ENCODE peak calls at places on chromosomes 5 and 9, in six cellular contexts. D is neuronal stem cell, J is breast epithelium, A is cardiac muscle cell, L is neural progenitor cell, W is right cardiac atrium. M is an unnamed sample. For H3K4me1, the result is how much of the 10 kb centered on the place peaks cover.

GRCh38 chr9:98121096-98121495 is 2.1 kb upstream of the TRIM14 start:
- DNase-seq in D (no peak), L (no peak), W (no peak), J (no peak), A (peak), M (no peak)

GRCh38 chr5:176700239-176700847 is 53.1 kb downstream of the TSPAN17 start:
- DNase-seq in D (peak), W (no peak), A (peak), J (no peak), L (peak), M (peak)

GRCh38 chr9:133991964-133992779 is at the start of gene VAV2:
- DNase-seq in W (peak), D (peak), J (no peak), L (peak), A (peak), M (peak)

GRCh38 chr5:94234987-94235386 is 383.4 kb downstream of the KIAA0825 start:
- DNase-seq in W (no peak), J (no peak), D (no peak), L (no peak), A (no peak), M (no peak)

GRCh38 chr9:86983260-86984255 is 36.3 kb upstream of the GAS1 start:
- DNase-seq in J (no peak), A (peak), L (no peak), D (no peak), W (peak), M (no peak)

GRCh38 chr5:79888643-79889042 is 102.4 kb downstream of the MTX3 start:
- DNase-seq in J (no peak), A (no peak), D (no peak), W (no peak), L (no peak), M (no peak)

GRCh38 chr9:128101690-128102089 is 25.8 kb downstream of the PTGES2 start:
- DNase-seq in L (no peak), J (no peak), A (no peak), D (no peak), W (peak), M (no peak)

GRCh38 chr5:123752576-123752975 is 240.6 kb downstream of the CSNK1G3 start:
- DNase-seq in J (no peak), A (peak), W (no peak), L (no peak), D (no peak), M (no peak)

GRCh38 chr9:73269430-73270101 is 117.9 kb downstream of the ANXA1 start:
- DNase-seq in J (no peak), A (peak), L (peak), D (no peak), W (no peak), M (peak)

GRCh38 chr9:37200572-37201005 is 80.2 kb downstream of the ZCCHC7 start:
- DNase-seq in L (no peak), D (no peak), J (no peak), A (peak), W (no peak), M (no peak)

GRCh38 chr5:77898385-77898784 is 122.2 kb upstream of the TBCA start:
- DNase-seq in W (no peak), J (no peak), A (no peak), L (no peak), D (no peak), M (no peak)

GRCh38 chr5:82307431-82307830 is 29.3 kb upstream of the RPS23 start:
- DNase-seq in D (no peak), A (peak), J (no peak), L (no peak), W (peak), M (no peak)

GRCh38 chr9:21023861-21024260 is 7.6 kb downstream of the HACD4 start:
- DNase-seq in J (no peak), L (no peak), W (no peak), A (peak), D (no peak), M (no peak)

GRCh38 chr9:38641985-38642864 is 21.8 kb upstream of the ANKRD18A start:
- DNase-seq in J (no peak), W (no peak), A (peak), L (peak), D (peak), M (peak)

GRCh38 chr9:109817146-109817845 is 37.3 kb downstream of the PALM2AKAP2 start:
- DNase-seq in D (no peak), A (peak), W (no peak), J (no peak), L (no peak), M (no peak)

GRCh38 chr9:306907-307306 is 92.2 kb downstream of the DOCK8 start:
- DNase-seq in L (peak), A (peak), J (no peak), W (no peak), D (no peak), M (peak)

GRCh38 chr9:126527109-126527825 is 86.5 kb upstream of the LMX1B start:
- DNase-seq in J (no peak), L (no peak), W (no peak), D (no peak), A (no peak), M (no peak)

GRCh38 chr5:105428461-105429129 is 1866.0 kb upstream of the NUDT12 start:
- DNase-seq in L (no peak), J (no peak), D (no peak), W (no peak), A (no peak), M (no peak)

GRCh38 chr9:109320338-109320733 is 523 bp downstream of the EPB41L4B start:
- DNase-seq in D (peak), L (peak), J (no peak), A (no peak), W (no peak), M (no peak)

GRCh38 chr5:40391642-40392041 is 288.1 kb upstream of the PTGER4 start:
- DNase-seq in J (no peak), W (no peak), D (no peak), L (no peak), A (no peak), M (no peak)

GRCh38 chr9:37180138-37180537 is 59.8 kb downstream of the ZCCHC7 start:
- DNase-seq in A (no peak), D (no peak), L (no peak), J (no peak), W (no peak), M (no peak)

GRCh38 chr9:14313951-14314423 is at the start of gene NFIB:
- DNase-seq in A (peak), D (no peak), W (peak), J (no peak), L (peak), M (no peak)

GRCh38 chr9:84990416-84990815 is 320.9 kb downstream of the NTRK2 start:
- DNase-seq in L (peak), J (no peak), W (no peak), A (peak), D (no peak), M (no peak)

GRCh38 chr9:77751341-77752091 is 103.4 kb upstream of the GNA14 start:
- DNase-seq in D (peak), L (peak), J (no peak), W (no peak), A (peak), M (peak)

GRCh38 chr5:14457475-14457874 is 124.1 kb upstream of the OTULINL start:
- DNase-seq in L (peak), W (no peak), J (no peak), A (no peak), D (no peak), M (no peak)

GRCh38 chr5:66134407-66134843 is 9.7 kb upstream of the SREK1 start:
- DNase-seq in L (no peak), A (peak), W (no peak), D (no peak), J (no peak), M (no peak)

GRCh38 chr5:152237531-152237930 is 167.5 kb downstream of the NMUR2 start:
- DNase-seq in J (no peak), D (no peak), W (no peak), A (no peak), L (no peak), M (no peak)

GRCh38 chr9:34428325-34428958 is 29.9 kb downstream of the FAM219A start:
- DNase-seq in W (no peak), J (no peak), A (no peak), D (no peak), L (no peak), M (no peak)

GRCh38 chr9:34430843-34431437 is 27.4 kb downstream of the FAM219A start:
- DNase-seq in L (peak), W (peak), J (no peak), A (peak), D (peak), M (peak)

GRCh38 chr9:34437006-34437925 is 21.1 kb downstream of the FAM219A start:
- DNase-seq in D (peak), W (peak), A (peak), J (no peak), L (peak), M (peak)

GRCh38 chr9:34426340-34427074 is 31.9 kb downstream of the FAM219A start:
- DNase-seq in J (no peak), D (no peak), L (no peak), A (no peak), W (no peak), M (peak)

DNA sequence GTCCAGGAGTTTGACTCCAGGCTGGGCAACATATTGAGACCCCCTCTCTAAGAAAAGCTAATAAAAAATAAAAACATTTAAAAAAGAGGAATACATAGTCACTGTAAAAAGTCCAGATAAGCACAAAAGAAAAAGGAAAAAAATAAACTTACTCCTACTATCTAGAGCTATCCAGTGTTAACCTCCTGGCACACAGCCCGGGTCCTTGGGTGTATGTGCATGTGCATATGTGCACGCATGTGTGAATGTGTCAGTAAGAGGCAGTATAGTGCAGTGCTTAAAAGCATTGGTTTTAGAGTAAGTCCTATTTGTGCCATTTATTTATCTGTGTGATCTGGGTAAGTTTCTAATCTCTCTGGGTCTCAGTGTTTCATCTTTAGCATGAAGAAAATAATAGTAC is 26.7 kb downstream of the FAM219A start:
- DNase-seq in D (no peak), W (peak), L (no peak), A (no peak), J (no peak), M (no peak)
- H3K4me1 ChIP-seq in D (under half), W (under half), L (under half), A (under half), J (under half), M (under half)

GRCh38 chr9:27440888-27441740 is 83.0 kb upstream of the IFNK start:
- DNase-seq in A (no peak), D (no peak), W (no peak), J (no peak), L (peak), M (no peak)

GRCh38 chr9:27442464-27442863 is 81.6 kb upstream of the IFNK start:
- DNase-seq in J (no peak), L (no peak), W (no peak), D (no peak), A (no peak), M (no peak)

GRCh38 chr9:27437652-27438373 is 86.3 kb upstream of the IFNK start:
- DNase-seq in D (no peak), A (no peak), W (no peak), L (no peak), J (no peak), M (no peak)

GRCh38 chr9:27445057-27445990 is 78.8 kb upstream of the IFNK start:
- DNase-seq in A (no peak), L (peak), J (no peak), D (no peak), W (no peak), M (no peak)

GRCh38 chr9:27441741-27442070 is 82.4 kb upstream of the IFNK start:
- DNase-seq in J (no peak), D (no peak), W (no peak), L (no peak), A (no peak), M (no peak)
- H3K4me1 ChIP-seq in J (under half), D (under half), W (under half), L (under half), A (under half), M (under half)

GRCh38 chr5:172151661-172152210 is 36.3 kb downstream of the STK10 start:
- DNase-seq in W (no peak), L (no peak), A (no peak), D (no peak), J (no peak), M (no peak)
- H3K4me1 ChIP-seq in W (under half), L (under half), A (under half), D (under half), J (under half), M (under half)

GRCh38 chr5:10705736-10706135 is 55.3 kb downstream of the DAP start:
- DNase-seq in D (no peak), W (no peak), L (no peak), J (no peak), A (no peak), M (no peak)

GRCh38 chr5:10706326-10706725 is 54.7 kb downstream of the DAP start:
- DNase-seq in D (no peak), W (no peak), L (no peak), A (no peak), J (no peak), M (no peak)

GRCh38 chr5:10708189-10708944 is 52.7 kb downstream of the DAP start:
- DNase-seq in D (no peak), A (no peak), W (no peak), J (no peak), L (no peak), M (no peak)

GRCh38 chr5:10709409-10709808 is 51.6 kb downstream of the DAP start:
- DNase-seq in W (no peak), L (no peak), D (no peak), J (no peak), A (no peak), M (no peak)

GRCh38 chr5:10707198-10708187 is 53.5 kb downstream of the DAP start:
- DNase-seq in J (no peak), W (no peak), A (no peak), D (no peak), L (no peak), M (no peak)
- H3K4me1 ChIP-seq in J (under half), W (under half), A (under half), D (under half), L (under half), M (under half)

DNA sequence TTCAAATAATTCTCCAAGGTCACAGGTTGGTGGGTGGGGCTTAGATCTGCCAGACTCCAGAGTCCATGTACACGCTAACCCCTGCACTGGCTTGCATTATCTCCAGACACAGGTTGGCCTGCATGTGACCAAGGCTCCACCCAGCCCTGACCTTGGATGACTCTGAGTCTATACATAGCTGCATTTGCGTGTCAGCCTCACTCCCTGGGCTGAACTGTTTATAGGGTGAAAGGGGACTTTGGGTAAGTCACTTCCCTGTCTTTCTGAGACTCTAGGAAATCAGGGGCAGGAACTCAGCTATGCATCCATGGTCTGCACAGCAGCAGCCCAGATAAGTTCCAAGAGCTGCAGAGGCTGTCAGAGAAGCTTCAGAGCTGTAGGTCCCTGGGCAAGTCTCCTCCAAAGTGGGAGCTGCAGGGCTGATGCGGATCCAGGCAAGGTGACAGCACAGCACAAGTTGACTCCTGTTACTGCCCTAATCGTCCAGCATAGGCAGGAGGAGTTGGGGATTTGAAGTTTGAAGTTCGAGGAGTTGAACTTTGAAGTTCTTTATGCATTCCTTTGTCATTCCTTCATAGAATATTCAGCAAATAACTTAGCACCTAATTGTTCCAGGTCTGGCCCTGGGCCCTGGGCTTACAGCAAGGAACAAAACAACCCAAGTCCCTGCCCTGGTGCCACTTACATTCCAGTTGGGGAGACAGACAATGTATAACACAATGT is 53.4 kb downstream of the SLC22A5 start:
- DNase-seq in A (no peak), W (peak), J (no peak), D (no peak), L (no peak), M (peak)
- H3K4me1 ChIP-seq in A (under half), W (half or more), J (under half), D (under half), L (under half), M (under half)

DNA sequence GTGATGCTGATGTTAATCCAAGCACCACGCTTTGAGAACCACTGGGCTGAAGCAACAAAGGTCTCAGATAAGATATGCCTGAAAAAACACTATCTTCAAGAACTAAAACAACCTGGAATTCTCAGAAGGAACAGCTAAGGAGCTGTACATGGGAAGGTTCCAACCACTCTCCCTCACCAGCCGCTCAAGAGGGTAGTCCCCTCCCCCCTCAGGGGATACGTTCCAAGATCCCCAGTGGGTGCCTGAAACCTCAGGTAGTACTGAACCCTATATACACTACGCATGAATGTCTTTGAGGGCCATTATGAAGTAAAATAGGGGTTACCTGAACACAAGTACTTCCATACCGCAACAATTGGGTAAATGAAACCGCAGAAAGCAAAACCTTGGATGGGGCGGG is 1.9 kb downstream of the BOD1 start:
- DNase-seq in J (no peak), L (no peak), W (no peak), A (no peak), D (no peak), M (no peak)
- H3K4me1 ChIP-seq in J (under half), L (under half), W (under half), A (under half), D (under half), M (under half)

GRCh38 chr5:134551891-134552290 is 26.4 kb downstream of the JADE2 start:
- DNase-seq in L (no peak), J (no peak), D (no peak), W (no peak), A (no peak), M (no peak)

GRCh38 chr5:134549714-134550113 is 24.2 kb downstream of the JADE2 start:
- DNase-seq in A (peak), J (no peak), L (no peak), W (no peak), D (no peak), M (no peak)

GRCh38 chr5:134552301-134552700 is 26.8 kb downstream of the JADE2 start:
- DNase-seq in D (no peak), W (peak), J (no peak), A (peak), L (no peak), M (no peak)

GRCh38 chr5:134547999-134548626 is 22.6 kb downstream of the JADE2 start:
- DNase-seq in D (no peak), J (no peak), L (no peak), W (no peak), A (no peak), M (no peak)

DNA sequence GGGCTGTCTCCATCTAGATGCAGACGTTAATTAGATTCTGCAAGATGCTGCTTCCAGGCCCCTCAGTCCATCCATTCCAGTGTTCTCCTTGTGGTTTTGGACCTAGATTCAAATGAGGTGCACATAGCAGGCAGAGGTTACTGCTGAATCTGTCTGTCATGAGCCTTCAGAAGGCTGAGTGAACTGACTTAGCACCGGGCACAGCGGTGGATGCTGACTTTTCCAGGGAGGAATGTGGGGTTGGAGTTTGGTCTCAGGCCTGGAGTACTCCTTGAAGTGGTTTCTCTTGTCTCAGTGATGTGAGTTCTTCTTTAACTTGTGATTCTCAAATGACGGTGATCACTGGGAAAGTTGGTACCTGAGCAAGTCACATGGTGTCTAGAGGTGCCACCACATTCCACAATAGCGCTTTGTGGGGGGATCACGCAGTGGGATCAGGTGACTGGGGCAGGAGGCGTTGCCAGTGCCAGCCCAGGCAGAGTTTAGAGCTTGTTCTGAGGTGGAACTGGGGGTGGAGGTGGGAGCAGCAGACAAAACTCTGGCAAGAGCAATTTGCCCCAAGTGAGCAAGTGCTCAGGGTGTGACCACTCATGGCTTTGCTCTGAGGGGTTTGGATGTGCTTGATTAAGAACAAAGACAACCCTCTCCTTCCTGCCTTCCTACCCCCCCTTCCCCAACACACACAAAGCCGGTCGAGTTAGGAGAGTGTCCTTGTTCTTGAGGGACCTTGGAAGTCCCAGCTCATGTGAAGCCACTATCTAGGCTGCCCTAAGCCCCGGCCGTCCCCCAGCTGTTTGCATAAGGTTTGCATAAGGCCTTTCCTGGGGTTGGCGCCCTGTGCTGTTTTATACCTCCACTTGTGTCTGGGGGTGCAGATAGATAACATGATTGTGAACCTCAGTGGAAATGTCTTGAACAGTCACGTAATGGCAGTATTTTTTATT is 25.1 kb downstream of the JADE2 start:
- DNase-seq in J (no peak), A (no peak), W (no peak), L (no peak), D (no peak), M (no peak)
- H3K4me1 ChIP-seq in J (under half), A (under half), W (under half), L (under half), D (under half), M (under half)

DNA sequence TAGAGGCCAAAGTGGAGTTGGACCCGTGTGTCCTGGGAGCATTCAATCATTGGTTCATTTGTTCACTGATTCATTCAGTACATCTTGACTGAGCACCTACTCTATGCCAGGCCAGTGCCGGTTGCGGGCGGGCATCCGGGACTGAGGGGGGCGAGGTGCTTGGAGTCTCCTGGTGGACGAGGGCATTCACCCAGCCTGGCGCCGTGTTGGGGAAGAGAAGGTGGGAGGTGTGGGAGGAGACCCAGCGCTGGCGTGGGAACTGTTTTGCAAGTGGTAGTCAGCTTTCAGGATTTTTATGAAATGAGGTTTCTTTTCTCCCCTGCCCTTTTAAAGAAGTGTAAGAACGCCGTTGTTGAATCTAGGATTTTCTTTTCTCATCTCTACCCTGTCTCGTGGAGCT is 37.2 kb downstream of the NCS1 start:
- DNase-seq in D (no peak), A (no peak), L (no peak), W (no peak), J (no peak), M (no peak)
- H3K4me1 ChIP-seq in D (under half), A (under half), L (under half), W (under half), J (under half), M (under half)